ENCODE peak calls at places on chromosomes 4 and X, in four cellular contexts. H is cardiac muscle cell, O is endodermal cell, W is GM23248. M is an unnamed sample. For H3K36me3, the result is how much of the 10 kb centered on the place peaks cover.

GRCh38 chrX:44415639-44416386 is 72.3 kb upstream of the EFHC2 start:
- DNase-seq in W (no peak), H (no peak), O (no peak), M (no peak)

GRCh38 chrX:63658920-63659319 is 126.1 kb downstream of the ARHGEF9 start:
- DNase-seq in W (peak), O (no peak), H (peak), M (no peak)

GRCh38 chrX:119763175-119763574 is 4.8 kb downstream of the SOWAHD start:
- DNase-seq in H (no peak), W (peak), O (no peak), M (no peak)

GRCh38 chr4:41865306-41865980 is 69.8 kb upstream of the TMEM33 start:
- DNase-seq in W (peak), H (no peak), O (peak), M (no peak)

GRCh38 chr4:13611283-13611842 is 16.2 kb downstream of the BOD1L1 start:
- DNase-seq in O (no peak), H (no peak), W (peak), M (peak)

GRCh38 chr4:85842540-85842939 is 367.6 kb downstream of the ARHGAP24 start:
- DNase-seq in O (no peak), W (peak), H (no peak), M (no peak)

GRCh38 chr4:177371452-177371851 is 61.8 kb downstream of the NEIL3 start:
- DNase-seq in O (no peak), W (no peak), H (no peak), M (no peak)

GRCh38 chr4:8443801-8444200 is 3.2 kb downstream of the TRMT44 start:
- DNase-seq in W (no peak), O (no peak), H (no peak), M (no peak)

GRCh38 chr4:20658456-20658855 is 41.8 kb upstream of the PACRGL start:
- DNase-seq in H (no peak), W (no peak), O (no peak), M (no peak)

GRCh38 chrX:87409113-87409841 is 108.3 kb upstream of the KLHL4 start:
- DNase-seq in H (peak), W (peak), O (no peak), M (no peak)

GRCh38 chr4:20916106-20916505 is 215.8 kb downstream of the PACRGL start:
- DNase-seq in H (no peak), O (no peak), W (no peak), M (peak)

GRCh38 chr4:150280081-150280950 is 202.1 kb downstream of the DCLK2 start:
- DNase-seq in O (peak), H (no peak), W (peak), M (no peak)

GRCh38 chr4:80492761-80493160 is 157.2 kb downstream of the CFAP299 start:
- DNase-seq in W (no peak), O (no peak), H (no peak), M (peak)

GRCh38 chr4:51884055-51884454 is 41.1 kb downstream of the DCUN1D4 start:
- DNase-seq in O (no peak), W (no peak), H (no peak), M (no peak)

GRCh38 chr4:51880016-51880915 is 37.3 kb downstream of the DCUN1D4 start:
- DNase-seq in W (peak), H (no peak), O (no peak), M (no peak)

GRCh38 chr4:51885371-51885770 is 42.4 kb downstream of the DCUN1D4 start:
- DNase-seq in O (peak), W (peak), H (peak), M (no peak)

DNA sequence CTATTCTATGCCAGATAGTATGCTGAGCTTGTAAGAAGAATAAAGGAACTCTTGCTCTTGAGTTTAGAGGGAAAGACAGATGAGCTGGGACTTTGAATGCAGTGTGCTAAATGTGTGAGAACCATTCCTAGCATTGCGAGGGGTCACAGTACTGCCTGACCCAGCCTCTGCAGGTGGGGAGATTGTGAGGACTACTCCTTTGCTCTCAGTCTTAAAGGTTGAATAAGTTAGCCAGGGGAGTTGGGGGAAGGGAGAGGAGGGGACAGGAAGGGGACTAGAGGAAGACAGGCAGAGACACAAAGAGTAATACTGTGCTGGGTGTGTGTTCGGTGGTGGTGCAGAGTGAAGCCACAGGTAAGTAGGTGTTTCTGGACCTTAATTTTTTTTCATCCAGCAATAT is 41.7 kb downstream of the DCUN1D4 start:
- DNase-seq in H (no peak), W (no peak), O (peak), M (no peak)
- H3K36me3 ChIP-seq in H (under half), W (under half), O (half or more), M (under half)

DNA sequence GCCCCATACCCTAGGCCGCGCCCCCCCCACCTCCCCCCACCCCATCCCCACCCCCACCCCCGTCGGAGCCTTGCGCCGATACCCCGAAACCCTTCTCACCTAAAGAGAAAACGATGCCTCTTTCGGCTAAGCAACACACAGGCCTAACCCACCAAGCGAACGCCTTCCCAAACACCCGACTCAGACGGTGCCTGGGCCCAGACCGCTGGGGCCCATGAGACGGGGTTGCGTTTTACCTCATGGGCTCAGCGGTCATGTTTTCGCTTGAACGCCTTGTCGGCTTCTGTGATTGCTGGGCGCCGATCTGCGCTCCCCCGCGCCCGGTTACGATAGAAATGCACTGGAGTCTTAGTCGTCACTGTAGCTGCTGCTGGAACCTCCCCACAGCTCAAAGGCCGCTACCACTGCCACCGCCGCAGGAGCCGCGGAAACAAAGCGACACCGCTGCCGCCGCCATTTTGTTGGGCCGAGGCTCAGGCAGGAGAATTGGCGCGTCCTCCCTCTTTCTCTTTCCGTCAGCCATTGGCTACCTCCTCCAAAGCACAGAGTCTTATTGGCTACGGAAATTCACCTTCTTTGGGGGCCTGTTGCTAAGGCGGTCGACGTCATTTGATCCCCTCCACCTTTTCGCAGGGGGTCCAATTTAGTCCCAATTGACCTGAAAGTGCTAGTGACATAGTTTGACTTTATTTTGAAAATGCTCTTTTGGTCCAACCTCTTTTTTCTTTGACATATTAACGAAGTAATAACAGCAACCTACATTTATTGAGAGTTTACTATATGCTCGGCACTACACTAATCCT is at the start of gene ATRX:
- DNase-seq in H (peak), O (peak), W (peak), M (peak)
- H3K4me3 ChIP-seq in H (peak), O (peak), W (peak), M (peak)

DNA sequence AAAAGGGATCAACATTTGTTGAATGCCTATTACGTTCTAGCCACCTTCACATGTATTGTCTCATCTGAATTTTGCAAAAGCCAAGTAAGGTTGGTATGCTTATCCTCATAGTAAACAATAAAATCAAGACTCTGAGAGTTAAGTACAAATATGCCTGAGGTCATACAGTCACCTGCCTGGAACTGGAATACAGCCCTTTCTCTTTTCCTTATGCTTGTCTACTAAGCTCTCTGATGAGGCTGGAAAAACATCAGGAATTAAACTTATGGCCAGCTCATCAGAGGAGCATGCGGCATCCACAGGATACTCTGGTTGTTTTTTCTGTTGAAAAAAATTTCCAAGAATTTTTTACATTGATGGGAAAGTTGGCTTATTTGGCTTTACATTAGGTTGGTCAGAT is 35.5 kb downstream of the NCAPG start:
- DNase-seq in H (no peak), O (no peak), W (no peak), M (no peak)
- H3K36me3 ChIP-seq in H (under half), O (half or more), W (under half), M (under half)

DNA sequence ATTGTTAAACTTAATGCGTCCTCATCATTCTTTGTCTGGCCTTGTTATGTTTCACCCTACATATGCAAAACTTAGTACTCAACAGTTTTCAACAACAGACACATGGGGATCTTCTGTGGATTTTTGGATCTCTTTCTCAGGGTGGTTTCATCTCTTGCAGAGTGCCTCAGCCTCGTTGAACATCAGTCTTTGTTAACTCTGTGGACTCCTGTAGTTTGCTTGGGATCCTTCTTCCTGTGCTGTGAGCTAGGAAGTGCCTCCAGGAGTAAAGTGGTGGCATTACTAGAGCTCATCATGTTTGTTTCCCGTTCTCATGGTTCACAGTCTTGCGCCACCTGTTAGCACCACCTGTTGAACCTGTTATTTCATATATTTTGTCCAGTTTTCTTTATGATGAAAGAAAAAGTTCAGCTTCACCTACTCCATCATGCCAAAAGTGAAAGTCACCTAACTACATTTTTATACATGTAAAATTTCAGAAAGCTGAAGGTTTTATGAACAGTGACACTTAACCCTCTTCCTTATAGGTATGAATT is 27.5 kb upstream of the NDUFC1 start:
- DNase-seq in W (no peak), O (no peak), H (no peak), M (no peak)
- H3K4me3 ChIP-seq in W (no peak), O (no peak), H (no peak), M (no peak)

DNA sequence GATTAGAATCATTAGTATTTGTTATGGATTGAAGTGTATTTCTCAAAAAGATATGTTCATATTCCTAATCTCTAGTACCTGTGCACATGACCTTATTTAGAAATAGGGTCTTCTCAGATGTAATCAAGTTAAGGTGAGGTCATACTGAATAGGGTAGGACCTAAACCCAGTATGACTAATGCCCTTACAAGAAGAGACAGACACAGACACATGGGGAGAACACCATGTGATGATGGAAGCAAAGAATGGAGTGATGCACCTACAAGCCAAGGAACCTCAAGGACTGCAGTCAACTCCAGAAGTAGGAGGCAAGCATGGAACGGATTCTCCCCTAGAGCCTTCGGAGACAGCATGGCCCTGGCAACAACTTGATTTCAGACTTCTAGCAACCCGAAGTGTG is 31.4 kb downstream of the OTUD4 start:
- DNase-seq in H (no peak), W (no peak), O (no peak), M (no peak)
- H3K36me3 ChIP-seq in H (half or more), W (half or more), O (half or more), M (under half)

M was measured in MM.1S.